ENCODE peak calls at places on chromosomes 4 and X, in ten cellular contexts. One of them, this sample, is unnamed.

GRCh38 chr4:52659016-52659721 is at the start of gene USP46:
- DNase-seq in fibroblast of mammary gland: peak; percentile 54
- DNase-seq in NCI-H460: peak; percentile 40
- DNase-seq in prostate gland: peak; percentile 67
- DNase-seq in stimulated activated CD8-positive, alpha-beta memory T cell treated with anti-CD3 and anti-CD28 coated beads, Interleukin-7, amount 100 ng/mL, for 48 hours: peak; percentile 27
- DNase-seq in HuH-7: peak; percentile 98
- DNase-seq in neural crest cell: peak; percentile 61
- DNase-seq in ACHN: peak; percentile 65
- DNase-seq in lung microvascular endothelial cell: peak; percentile 81
- DNase-seq in non-pigmented ciliary epithelial cell: no peak
- DNase-seq in this sample: peak; percentile 87

GRCh38 chr4:31390849-31391248 is 670.7 kb downstream of the PCDH7 start:
- DNase-seq in prostate gland: no peak
- DNase-seq in neural crest cell: no peak
- DNase-seq in fibroblast of mammary gland: no peak
- DNase-seq in HuH-7: peak; percentile 35
- DNase-seq in non-pigmented ciliary epithelial cell: no peak
- DNase-seq in NCI-H460: no peak
- DNase-seq in ACHN: no peak
- DNase-seq in stimulated activated CD8-positive, alpha-beta memory T cell treated with anti-CD3 and anti-CD28 coated beads, Interleukin-7, amount 100 ng/mL, for 48 hours: no peak
- DNase-seq in lung microvascular endothelial cell: no peak
- DNase-seq in this sample: no peak

GRCh38 chrX:102517331-102517730 is 792 bp upstream of the TMSB15A start:
- DNase-seq in non-pigmented ciliary epithelial cell: no peak
- DNase-seq in ACHN: peak; percentile 1
- DNase-seq in stimulated activated CD8-positive, alpha-beta memory T cell treated with anti-CD3 and anti-CD28 coated beads, Interleukin-7, amount 100 ng/mL, for 48 hours: no peak
- DNase-seq in fibroblast of mammary gland: peak; percentile 37
- DNase-seq in NCI-H460: peak; percentile 21
- DNase-seq in neural crest cell: no peak
- DNase-seq in HuH-7: no peak
- DNase-seq in lung microvascular endothelial cell: peak; percentile 8
- DNase-seq in prostate gland: no peak
- DNase-seq in this sample: peak; percentile 3

GRCh38 chr4:122100508-122100907 is 51.6 kb upstream of the BLTP1 start:
- DNase-seq in non-pigmented ciliary epithelial cell: no peak
- DNase-seq in HuH-7: no peak
- DNase-seq in fibroblast of mammary gland: no peak
- DNase-seq in lung microvascular endothelial cell: no peak
- DNase-seq in prostate gland: no peak
- DNase-seq in ACHN: no peak
- DNase-seq in NCI-H460: no peak
- DNase-seq in stimulated activated CD8-positive, alpha-beta memory T cell treated with anti-CD3 and anti-CD28 coated beads, Interleukin-7, amount 100 ng/mL, for 48 hours: no peak
- DNase-seq in neural crest cell: no peak
- DNase-seq in this sample: no peak

GRCh38 chr4:113828712-113829111 is 67.2 kb upstream of the CAMK2D start:
- DNase-seq in non-pigmented ciliary epithelial cell: no peak
- DNase-seq in prostate gland: no peak
- DNase-seq in neural crest cell: no peak
- DNase-seq in lung microvascular endothelial cell: no peak
- DNase-seq in fibroblast of mammary gland: no peak
- DNase-seq in ACHN: no peak
- DNase-seq in HuH-7: no peak
- DNase-seq in NCI-H460: no peak
- DNase-seq in stimulated activated CD8-positive, alpha-beta memory T cell treated with anti-CD3 and anti-CD28 coated beads, Interleukin-7, amount 100 ng/mL, for 48 hours: no peak
- DNase-seq in this sample: no peak

GRCh38 chrX:24117288-24117687 is 32.2 kb upstream of the ZFX start:
- DNase-seq in fibroblast of mammary gland: peak; percentile 84
- DNase-seq in HuH-7: no peak
- DNase-seq in lung microvascular endothelial cell: peak; percentile 70
- DNase-seq in prostate gland: peak; percentile 10
- DNase-seq in non-pigmented ciliary epithelial cell: peak; percentile 23
- DNase-seq in stimulated activated CD8-positive, alpha-beta memory T cell treated with anti-CD3 and anti-CD28 coated beads, Interleukin-7, amount 100 ng/mL, for 48 hours: no peak
- DNase-seq in neural crest cell: no peak
- DNase-seq in ACHN: no peak
- DNase-seq in NCI-H460: peak; percentile 11
- DNase-seq in this sample: peak; percentile 74

GRCh38 chr4:119589165-119589564 is 39.4 kb downstream of the PDE5A start:
- DNase-seq in lung microvascular endothelial cell: no peak
- DNase-seq in stimulated activated CD8-positive, alpha-beta memory T cell treated with anti-CD3 and anti-CD28 coated beads, Interleukin-7, amount 100 ng/mL, for 48 hours: no peak
- DNase-seq in neural crest cell: no peak
- DNase-seq in fibroblast of mammary gland: peak; percentile 19
- DNase-seq in NCI-H460: no peak
- DNase-seq in HuH-7: no peak
- DNase-seq in ACHN: no peak
- DNase-seq in prostate gland: no peak
- DNase-seq in non-pigmented ciliary epithelial cell: no peak
- DNase-seq in this sample: no peak

GRCh38 chr4:97942951-97943350 is 200.3 kb downstream of the STPG2 start:
- DNase-seq in HuH-7: no peak
- DNase-seq in NCI-H460: no peak
- DNase-seq in neural crest cell: no peak
- DNase-seq in stimulated activated CD8-positive, alpha-beta memory T cell treated with anti-CD3 and anti-CD28 coated beads, Interleukin-7, amount 100 ng/mL, for 48 hours: no peak
- DNase-seq in non-pigmented ciliary epithelial cell: no peak
- DNase-seq in ACHN: no peak
- DNase-seq in fibroblast of mammary gland: no peak
- DNase-seq in lung microvascular endothelial cell: no peak
- DNase-seq in prostate gland: no peak
- DNase-seq in this sample: no peak

GRCh38 chrX:129566081-129566480 is 26.0 kb downstream of the OCRL start:
- DNase-seq in neural crest cell: no peak
- DNase-seq in prostate gland: no peak
- DNase-seq in fibroblast of mammary gland: peak; percentile 42
- DNase-seq in ACHN: no peak
- DNase-seq in NCI-H460: no peak
- DNase-seq in HuH-7: no peak
- DNase-seq in lung microvascular endothelial cell: no peak
- DNase-seq in stimulated activated CD8-positive, alpha-beta memory T cell treated with anti-CD3 and anti-CD28 coated beads, Interleukin-7, amount 100 ng/mL, for 48 hours: no peak
- DNase-seq in non-pigmented ciliary epithelial cell: no peak
- DNase-seq in this sample: no peak

GRCh38 chr4:183147983-183148382 is 48.9 kb downstream of the WWC2 start:
- DNase-seq in non-pigmented ciliary epithelial cell: no peak
- DNase-seq in fibroblast of mammary gland: no peak
- DNase-seq in stimulated activated CD8-positive, alpha-beta memory T cell treated with anti-CD3 and anti-CD28 coated beads, Interleukin-7, amount 100 ng/mL, for 48 hours: no peak
- DNase-seq in HuH-7: no peak
- DNase-seq in ACHN: no peak
- DNase-seq in prostate gland: no peak
- DNase-seq in NCI-H460: no peak
- DNase-seq in lung microvascular endothelial cell: no peak
- DNase-seq in neural crest cell: no peak
- DNase-seq in this sample: no peak

GRCh38 chrX:139058831-139059495 is 347.4 kb upstream of the FGF13 start:
- DNase-seq in NCI-H460: no peak
- DNase-seq in prostate gland: no peak
- DNase-seq in non-pigmented ciliary epithelial cell: peak; percentile 35
- DNase-seq in fibroblast of mammary gland: peak; percentile 73
- DNase-seq in ACHN: peak; percentile 0
- DNase-seq in HuH-7: no peak
- DNase-seq in stimulated activated CD8-positive, alpha-beta memory T cell treated with anti-CD3 and anti-CD28 coated beads, Interleukin-7, amount 100 ng/mL, for 48 hours: no peak
- DNase-seq in lung microvascular endothelial cell: peak; percentile 14
- DNase-seq in neural crest cell: no peak
- DNase-seq in this sample: no peak

GRCh38 chrX:54090880-54091279 is 46.6 kb upstream of the PHF8 start:
- DNase-seq in neural crest cell: no peak
- DNase-seq in prostate gland: no peak
- DNase-seq in NCI-H460: no peak
- DNase-seq in lung microvascular endothelial cell: no peak
- DNase-seq in non-pigmented ciliary epithelial cell: no peak
- DNase-seq in HuH-7: no peak
- DNase-seq in stimulated activated CD8-positive, alpha-beta memory T cell treated with anti-CD3 and anti-CD28 coated beads, Interleukin-7, amount 100 ng/mL, for 48 hours: no peak
- DNase-seq in ACHN: no peak
- DNase-seq in fibroblast of mammary gland: no peak
- DNase-seq in this sample: no peak

GRCh38 chr4:120857312-120857711 is 65.2 kb downstream of the PRDM5 start:
- DNase-seq in neural crest cell: no peak
- DNase-seq in stimulated activated CD8-positive, alpha-beta memory T cell treated with anti-CD3 and anti-CD28 coated beads, Interleukin-7, amount 100 ng/mL, for 48 hours: no peak
- DNase-seq in prostate gland: no peak
- DNase-seq in NCI-H460: no peak
- DNase-seq in lung microvascular endothelial cell: no peak
- DNase-seq in ACHN: no peak
- DNase-seq in non-pigmented ciliary epithelial cell: no peak
- DNase-seq in fibroblast of mammary gland: peak; percentile 85
- DNase-seq in HuH-7: no peak
- DNase-seq in this sample: no peak

This sample was measured in cardiac muscle cell.